ENCODE peak calls at places on chromosomes 2 and 18, in ten cellular contexts. Q is ascending aorta, Z is cardiac muscle cell, R is fibroblast of lung, N is adrenal gland, J is brain microvascular endothelial cell, V is OCI-LY7, T is body of pancreas, C is left ventricle myocardium inferior, U is PC-3. G is an unnamed sample.

GRCh38 chr18:24538421-24539264 is 78.2 kb downstream of the HRH4 start:
- DNase-seq in Q (no peak), Z (no peak), R (no peak), N (no peak), J (no peak), V (no peak), T (no peak), C (no peak), U (no peak), G (no peak)

GRCh38 chr2:188986839-188987238 is 12.7 kb downstream of the COL3A1 start:
- DNase-seq in Q (no peak), Z (no peak), R (no peak), N (no peak), J (peak; percentile 47), V (no peak), T (no peak), C (no peak), U (no peak), G (no peak)

GRCh38 chr2:240129731-240130392 is 6.2 kb downstream of the COPS9 start:
- DNase-seq in Q (no peak), Z (no peak), R (no peak), N (no peak), J (no peak), V (no peak), T (no peak), C (no peak), U (no peak), G (no peak)

GRCh38 chr2:170145191-170145590 is 32.8 kb upstream of the MYO3B start:
- DNase-seq in Q (no peak), Z (no peak), R (no peak), N (no peak), J (no peak), V (no peak), T (no peak), C (no peak), U (peak; percentile 75), G (no peak)

GRCh38 chr2:85250045-85250444 is 77.7 kb downstream of the TGOLN2 start:
- DNase-seq in Q (no peak), Z (no peak), R (peak; percentile 28), N (no peak), J (no peak), V (no peak), T (peak; percentile 24), C (no peak), U (no peak), G (no peak)

GRCh38 chr2:64950226-64951160 is 38.7 kb upstream of the SLC1A4 start:
- DNase-seq in Q (no peak), Z (no peak), R (no peak), N (no peak), J (no peak), V (no peak), T (no peak), C (no peak), U (no peak), G (peak; percentile 53)

GRCh38 chr2:238187618-238188548 is 15.6 kb downstream of the ILKAP start:
- DNase-seq in Q (no peak), Z (no peak), R (no peak), N (no peak), J (no peak), V (no peak), T (no peak), C (no peak), U (no peak), G (no peak)

GRCh38 chr2:105005170-105005569 is 32.7 kb upstream of the MRPS9 start:
- DNase-seq in Q (no peak), Z (no peak), R (no peak), N (no peak), J (no peak), V (no peak), T (no peak), C (no peak), U (peak; percentile 70), G (no peak)

GRCh38 chr2:232988444-232988843 is 24.6 kb downstream of the NGEF start:
- DNase-seq in Q (no peak), Z (no peak), R (peak; percentile 96), N (peak; percentile 93), J (peak; percentile 97), V (no peak), T (peak; percentile 41), C (no peak), U (peak; percentile 98), G (no peak)

GRCh38 chr2:199108056-199108455 is 349.7 kb downstream of the SATB2 start:
- DNase-seq in Q (no peak), Z (no peak), R (no peak), N (no peak), J (no peak), V (no peak), T (no peak), C (no peak), U (no peak), G (no peak)

GRCh38 chr2:170815746-170816498 is 765 bp upstream of the GAD1 start:
- DNase-seq in Q (no peak), Z (peak; percentile 89), R (peak; percentile 48), N (peak; percentile 76), J (peak; percentile 33), V (peak; percentile 50), T (peak; percentile 81), C (peak; percentile 33), U (peak; percentile 82), G (no peak)

GRCh38 chr2:33595385-33595784 is 3.7 kb downstream of the FAM98A start:
- DNase-seq in Q (no peak), Z (no peak), R (no peak), N (no peak), J (no peak), V (no peak), T (no peak), C (no peak), U (no peak), G (no peak)

GRCh38 chr2:54579682-54580349 is 123.7 kb downstream of the SPTBN1 start:
- DNase-seq in Q (no peak), Z (no peak), R (no peak), N (no peak), J (no peak), V (peak; percentile 68), T (peak; percentile 63), C (no peak), U (peak; percentile 89), G (no peak)

DNA sequence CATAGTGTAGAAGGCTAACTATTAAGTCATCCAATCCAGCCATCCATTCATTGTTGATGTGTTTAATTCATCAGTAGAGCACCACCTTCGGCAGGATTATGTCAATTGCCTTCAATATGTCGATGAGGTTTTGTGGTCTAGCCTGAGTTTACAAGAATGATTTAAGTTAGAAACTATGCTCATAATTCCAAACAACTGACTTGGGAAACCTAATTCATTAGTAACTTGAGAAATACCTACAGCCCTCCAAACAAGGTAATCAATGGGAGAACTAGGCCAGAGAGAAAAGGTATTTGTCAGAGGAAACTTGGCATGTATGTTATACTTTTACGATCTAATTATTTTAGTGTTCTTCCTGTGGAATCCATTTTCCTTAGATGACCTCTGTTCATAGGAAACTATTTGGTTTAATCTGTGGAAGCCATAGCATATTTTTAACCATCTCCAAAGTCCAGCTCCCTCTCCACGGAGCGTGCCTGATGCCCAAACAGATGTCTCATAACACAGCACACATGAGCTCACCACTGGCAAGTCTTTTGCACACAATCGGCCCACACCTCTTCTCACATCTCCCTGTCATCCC is 148.5 kb downstream of the GFPT1 start:
- DNase-seq in Q (no peak), Z (no peak), R (peak; percentile 83), N (no peak), J (no peak), V (no peak), T (no peak), C (no peak), U (peak; percentile 71), G (no peak)
- TF ChIP-seq CTCF in Q (no peak), Z (no peak), R (no peak), N (no peak), J (no peak), V (no peak), T (no peak), C (no peak), U (peak; percentile 28), G (no peak)

DNA sequence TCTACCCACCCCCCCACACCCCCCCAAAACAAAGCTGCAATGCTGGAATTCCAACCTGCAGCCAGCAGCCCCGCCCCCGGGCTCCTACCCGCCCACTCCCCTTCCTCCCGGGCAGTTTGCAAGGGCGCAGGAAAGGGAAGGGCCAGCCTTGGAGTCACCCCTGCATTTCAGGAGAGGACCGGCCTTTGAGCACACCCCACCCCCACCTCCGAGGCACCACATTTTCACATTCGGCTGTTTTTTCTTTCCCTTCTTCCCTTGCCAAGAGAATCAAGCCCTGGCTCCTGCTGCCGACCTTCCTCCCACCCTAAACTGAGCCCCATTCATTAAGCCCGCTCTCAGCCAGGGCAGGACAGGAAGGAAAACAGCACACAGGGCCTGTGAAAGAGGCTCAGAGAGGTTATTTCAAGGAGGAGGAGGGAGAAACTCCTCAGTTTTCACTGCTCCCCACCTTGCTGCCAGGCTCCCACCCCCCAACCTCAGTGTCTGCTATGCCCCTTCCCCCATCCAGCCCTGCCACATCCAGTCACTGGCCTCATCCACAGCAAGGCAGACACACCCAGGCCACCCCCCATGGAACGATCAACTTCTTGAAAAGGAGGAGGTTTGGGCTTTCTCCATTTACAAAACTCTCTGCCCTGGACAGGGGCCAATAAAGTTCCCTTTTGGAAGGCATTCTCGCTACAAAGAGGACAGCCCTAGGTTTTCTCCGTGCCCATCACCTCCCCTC is 11.2 kb downstream of the SMAD7 start:
- DNase-seq in Q (no peak), Z (no peak), R (peak; percentile 42), N (no peak), J (no peak), V (no peak), T (peak; percentile 39), C (peak; percentile 67), U (no peak), G (no peak)
- H3K36me3 ChIP-seq in Q (peaks cover 5% of the 10 kb centered on the region), Z (peaks cover 15% of the 10 kb centered on the region), R (peaks cover 2% of the 10 kb centered on the region), N (peaks cover 13% of the 10 kb centered on the region), J (peaks cover 36% of the 10 kb centered on the region), V (peaks cover 46% of the 10 kb centered on the region), T (no peaks in the 10 kb centered on the region), C (peaks cover 17% of the 10 kb centered on the region), U (no peaks in the 10 kb centered on the region), G (no peaks in the 10 kb centered on the region)

GRCh38 chr2:86625096-86625495 is 1.4 kb upstream of the RNF103 start:
- DNase-seq in Q (no peak), Z (no peak), R (no peak), N (no peak), J (no peak), V (no peak), T (no peak), C (no peak), U (no peak), G (no peak)
- TF ChIP-seq CTCF in Q (no peak), Z (no peak), R (no peak), N (no peak), J (no peak), V (no peak), T (no peak), C (no peak), U (no peak), G (no peak)

DNA sequence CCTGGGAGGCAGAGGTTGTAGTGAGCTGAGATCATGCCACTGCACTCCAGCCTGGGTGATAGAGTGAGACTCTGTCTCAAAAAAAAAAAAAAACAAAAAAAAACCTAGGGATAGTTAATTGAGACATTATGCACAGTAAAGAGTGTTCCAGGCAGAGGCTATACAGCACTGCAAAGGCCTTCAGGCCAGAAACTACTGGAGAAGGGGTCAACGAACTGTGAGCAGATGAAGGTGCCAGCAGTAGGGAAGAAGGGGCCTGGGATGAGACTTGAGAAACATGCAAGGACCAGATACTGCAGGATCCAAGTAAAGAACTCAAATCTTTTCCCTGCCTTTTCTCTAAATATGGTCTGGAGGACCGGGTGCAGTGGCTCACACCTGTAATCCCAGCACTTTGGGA is 26.0 kb upstream of the PCBP1 start:
- DNase-seq in Q (no peak), Z (no peak), R (no peak), N (no peak), J (no peak), V (no peak), T (no peak), C (no peak), U (no peak), G (no peak)
- H3K36me3 ChIP-seq in Q (peaks cover 41% of the 10 kb centered on the region), Z (peaks cover 5% of the 10 kb centered on the region), R (no peaks in the 10 kb centered on the region), N (peaks cover 55% of the 10 kb centered on the region), J (peaks cover 5% of the 10 kb centered on the region), V (peaks cover 91% of the 10 kb centered on the region), T (peaks cover 2% of the 10 kb centered on the region), C (peaks cover 78% of the 10 kb centered on the region), U (peaks cover 9% of the 10 kb centered on the region), G (no peaks in the 10 kb centered on the region)